ENCODE peak calls at places on chromosomes 5 and 9, in eight cellular contexts. One of them, this sample, is unnamed. For H3K4me1, the result is how much of the 10 kb centered on the place peaks cover.

GRCh38 chr5:146825033-146825432 is 53.5 kb downstream of the PPP2R2B start:
- DNase-seq in HCT116: no peak
- DNase-seq in body of pancreas: peak
- DNase-seq in uterus: no peak
- DNase-seq in gastrocnemius medialis: no peak
- DNase-seq in Peyer's patch: no peak
- DNase-seq in sigmoid colon: no peak
- DNase-seq in stomach: no peak
- DNase-seq in this sample: no peak

GRCh38 chr5:146877178-146877681 is 1.3 kb downstream of the PPP2R2B start:
- DNase-seq in uterus: no peak
- DNase-seq in stomach: no peak
- DNase-seq in HCT116: no peak
- DNase-seq in gastrocnemius medialis: no peak
- DNase-seq in Peyer's patch: no peak
- DNase-seq in body of pancreas: peak
- DNase-seq in sigmoid colon: no peak
- DNase-seq in this sample: peak

GRCh38 chr9:114300846-114301797 is 21.8 kb upstream of the ORM1 start:
- DNase-seq in Peyer's patch: no peak
- DNase-seq in gastrocnemius medialis: no peak
- DNase-seq in body of pancreas: no peak
- DNase-seq in HCT116: no peak
- DNase-seq in stomach: peak
- DNase-seq in uterus: peak
- DNase-seq in sigmoid colon: peak
- DNase-seq in this sample: no peak

GRCh38 chr5:170120576-170120975 is 14.9 kb downstream of the FOXI1 start:
- DNase-seq in stomach: no peak
- DNase-seq in sigmoid colon: no peak
- DNase-seq in Peyer's patch: no peak
- DNase-seq in body of pancreas: no peak
- DNase-seq in gastrocnemius medialis: no peak
- DNase-seq in HCT116: no peak
- DNase-seq in uterus: no peak
- DNase-seq in this sample: no peak

GRCh38 chr9:24498632-24499031 is 47.1 kb downstream of the IZUMO3 start:
- DNase-seq in HCT116: no peak
- DNase-seq in Peyer's patch: no peak
- DNase-seq in uterus: no peak
- DNase-seq in gastrocnemius medialis: no peak
- DNase-seq in stomach: no peak
- DNase-seq in body of pancreas: no peak
- DNase-seq in sigmoid colon: no peak
- DNase-seq in this sample: no peak

GRCh38 chr5:110386782-110387181 is 339.7 kb downstream of the TMEM232 start:
- DNase-seq in uterus: no peak
- DNase-seq in gastrocnemius medialis: no peak
- DNase-seq in Peyer's patch: no peak
- DNase-seq in stomach: no peak
- DNase-seq in HCT116: no peak
- DNase-seq in sigmoid colon: no peak
- DNase-seq in body of pancreas: no peak
- DNase-seq in this sample: peak

GRCh38 chr5:37886207-37886905 is 46.5 kb upstream of the GDNF start:
- DNase-seq in HCT116: no peak
- DNase-seq in sigmoid colon: no peak
- DNase-seq in stomach: no peak
- DNase-seq in body of pancreas: no peak
- DNase-seq in uterus: no peak
- DNase-seq in Peyer's patch: no peak
- DNase-seq in gastrocnemius medialis: no peak
- DNase-seq in this sample: no peak

GRCh38 chr5:163815240-163815791 is 309.9 kb downstream of the MAT2B start:
- DNase-seq in HCT116: no peak
- DNase-seq in stomach: no peak
- DNase-seq in uterus: no peak
- DNase-seq in body of pancreas: no peak
- DNase-seq in Peyer's patch: no peak
- DNase-seq in sigmoid colon: no peak
- DNase-seq in gastrocnemius medialis: no peak
- DNase-seq in this sample: no peak

GRCh38 chr5:95846554-95847260 is 24.2 kb upstream of the GLRX start:
- DNase-seq in body of pancreas: peak
- DNase-seq in gastrocnemius medialis: peak
- DNase-seq in sigmoid colon: peak
- DNase-seq in uterus: peak
- DNase-seq in stomach: peak
- DNase-seq in Peyer's patch: peak
- DNase-seq in HCT116: no peak
- DNase-seq in this sample: peak

GRCh38 chr5:94181940-94182339 is 436.5 kb downstream of the KIAA0825 start:
- DNase-seq in gastrocnemius medialis: no peak
- DNase-seq in HCT116: peak
- DNase-seq in sigmoid colon: no peak
- DNase-seq in body of pancreas: no peak
- DNase-seq in stomach: no peak
- DNase-seq in uterus: no peak
- DNase-seq in Peyer's patch: no peak
- DNase-seq in this sample: no peak

GRCh38 chr5:51811883-51812282 is 428.6 kb downstream of the ISL1 start:
- DNase-seq in gastrocnemius medialis: no peak
- DNase-seq in sigmoid colon: no peak
- DNase-seq in stomach: no peak
- DNase-seq in body of pancreas: no peak
- DNase-seq in Peyer's patch: no peak
- DNase-seq in HCT116: no peak
- DNase-seq in uterus: no peak
- DNase-seq in this sample: no peak

GRCh38 chr9:4798281-4798680 is 5.5 kb downstream of the RCL1 start:
- DNase-seq in HCT116: no peak
- DNase-seq in Peyer's patch: no peak
- DNase-seq in stomach: no peak
- DNase-seq in body of pancreas: no peak
- DNase-seq in uterus: no peak
- DNase-seq in gastrocnemius medialis: no peak
- DNase-seq in sigmoid colon: no peak
- DNase-seq in this sample: no peak

GRCh38 chr9:106953166-106953565 is 90.2 kb downstream of the ZNF462 start:
- DNase-seq in Peyer's patch: no peak
- DNase-seq in uterus: no peak
- DNase-seq in body of pancreas: no peak
- DNase-seq in stomach: no peak
- DNase-seq in HCT116: no peak
- DNase-seq in gastrocnemius medialis: peak
- DNase-seq in sigmoid colon: no peak
- DNase-seq in this sample: no peak

GRCh38 chr9:111038336-111039202 is at the start of gene LPAR1:
- DNase-seq in stomach: peak
- DNase-seq in sigmoid colon: peak
- DNase-seq in gastrocnemius medialis: peak
- DNase-seq in body of pancreas: peak
- DNase-seq in Peyer's patch: peak
- DNase-seq in HCT116: peak
- DNase-seq in uterus: peak
- DNase-seq in this sample: peak

GRCh38 chr5:148972958-148973357 is 89.9 kb downstream of the SH3TC2 start:
- DNase-seq in uterus: peak
- DNase-seq in sigmoid colon: peak
- DNase-seq in HCT116: peak
- DNase-seq in gastrocnemius medialis: peak
- DNase-seq in body of pancreas: no peak
- DNase-seq in stomach: peak
- DNase-seq in Peyer's patch: no peak
- DNase-seq in this sample: no peak

GRCh38 chr5:150122158-150122510 is 33.5 kb downstream of the PDGFRB start:
- DNase-seq in stomach: peak
- DNase-seq in Peyer's patch: no peak
- DNase-seq in sigmoid colon: no peak
- DNase-seq in gastrocnemius medialis: no peak
- DNase-seq in HCT116: no peak
- DNase-seq in body of pancreas: no peak
- DNase-seq in uterus: peak
- DNase-seq in this sample: no peak

GRCh38 chr5:163564321-163564924 is 59.0 kb downstream of the MAT2B start:
- DNase-seq in sigmoid colon: no peak
- DNase-seq in body of pancreas: peak
- DNase-seq in gastrocnemius medialis: peak
- DNase-seq in uterus: peak
- DNase-seq in Peyer's patch: peak
- DNase-seq in HCT116: peak
- DNase-seq in stomach: peak
- DNase-seq in this sample: peak

GRCh38 chr9:93096131-93096802 is at the start of gene CARD19:
- DNase-seq in gastrocnemius medialis: peak
- DNase-seq in stomach: peak
- DNase-seq in sigmoid colon: peak
- DNase-seq in body of pancreas: peak
- DNase-seq in uterus: peak
- DNase-seq in Peyer's patch: peak
- DNase-seq in HCT116: no peak
- DNase-seq in this sample: peak

GRCh38 chr9:130138791-130139190 is 33.4 kb upstream of the NCS1 start:
- DNase-seq in gastrocnemius medialis: peak
- DNase-seq in stomach: no peak
- DNase-seq in HCT116: no peak
- DNase-seq in Peyer's patch: no peak
- DNase-seq in uterus: peak
- DNase-seq in body of pancreas: peak
- DNase-seq in sigmoid colon: peak
- DNase-seq in this sample: peak

GRCh38 chr5:124651663-124652513 is 94.6 kb downstream of the ZNF608 start:
- DNase-seq in Peyer's patch: peak
- DNase-seq in HCT116: no peak
- DNase-seq in uterus: peak
- DNase-seq in stomach: peak
- DNase-seq in sigmoid colon: peak
- DNase-seq in gastrocnemius medialis: peak
- DNase-seq in body of pancreas: peak
- DNase-seq in this sample: peak
- H3K4me1 ChIP-seq in Peyer's patch: under half
- H3K4me1 ChIP-seq in HCT116: half or more
- H3K4me1 ChIP-seq in uterus: under half
- H3K4me1 ChIP-seq in stomach: half or more
- H3K4me1 ChIP-seq in sigmoid colon: half or more
- H3K4me1 ChIP-seq in gastrocnemius medialis: half or more
- H3K4me1 ChIP-seq in body of pancreas: half or more
- H3K4me1 ChIP-seq in this sample: half or more

GRCh38 chr9:127451681-127452480 is 571 bp downstream of the LRSAM1 start:
- DNase-seq in sigmoid colon: peak
- DNase-seq in HCT116: no peak
- DNase-seq in stomach: peak
- DNase-seq in Peyer's patch: peak
- DNase-seq in uterus: peak
- DNase-seq in body of pancreas: peak
- DNase-seq in gastrocnemius medialis: peak
- DNase-seq in this sample: peak
- TF ChIP-seq POLR2A in sigmoid colon: no peak
- TF ChIP-seq POLR2A in HCT116: no peak
- TF ChIP-seq POLR2A in stomach: no peak
- TF ChIP-seq POLR2A in Peyer's patch: no peak
- TF ChIP-seq POLR2A in uterus: no peak
- TF ChIP-seq POLR2A in body of pancreas: no peak
- TF ChIP-seq POLR2A in gastrocnemius medialis: no peak
- TF ChIP-seq POLR2A in this sample: no peak

GRCh38 chr5:179270581-179271300 is 74.5 kb downstream of the ADAMTS2 start:
- DNase-seq in body of pancreas: peak
- DNase-seq in sigmoid colon: peak
- DNase-seq in uterus: peak
- DNase-seq in HCT116: no peak
- DNase-seq in Peyer's patch: no peak
- DNase-seq in gastrocnemius medialis: peak
- DNase-seq in stomach: no peak
- DNase-seq in this sample: no peak
- H3K4me1 ChIP-seq in body of pancreas: under half
- H3K4me1 ChIP-seq in sigmoid colon: half or more
- H3K4me1 ChIP-seq in uterus: under half
- H3K4me1 ChIP-seq in HCT116: under half
- H3K4me1 ChIP-seq in Peyer's patch: under half
- H3K4me1 ChIP-seq in gastrocnemius medialis: under half
- H3K4me1 ChIP-seq in stomach: under half
- H3K4me1 ChIP-seq in this sample: under half

GRCh38 chr9:124297553-124297905 is 39.8 kb downstream of the NEK6 start:
- DNase-seq in sigmoid colon: peak
- DNase-seq in stomach: peak
- DNase-seq in uterus: peak
- DNase-seq in Peyer's patch: no peak
- DNase-seq in body of pancreas: peak
- DNase-seq in HCT116: peak
- DNase-seq in gastrocnemius medialis: peak
- DNase-seq in this sample: peak

GRCh38 chr9:124299519-124300090 is 41.9 kb downstream of the NEK6 start:
- DNase-seq in sigmoid colon: no peak
- DNase-seq in gastrocnemius medialis: no peak
- DNase-seq in body of pancreas: no peak
- DNase-seq in uterus: no peak
- DNase-seq in Peyer's patch: no peak
- DNase-seq in HCT116: no peak
- DNase-seq in stomach: no peak
- DNase-seq in this sample: no peak

GRCh38 chr9:124298646-124299235 is 41.0 kb downstream of the NEK6 start:
- DNase-seq in uterus: no peak
- DNase-seq in body of pancreas: peak
- DNase-seq in Peyer's patch: no peak
- DNase-seq in sigmoid colon: no peak
- DNase-seq in HCT116: no peak
- DNase-seq in stomach: no peak
- DNase-seq in gastrocnemius medialis: no peak
- DNase-seq in this sample: no peak

GRCh38 chr9:124296800-124297552 is 39.2 kb downstream of the NEK6 start:
- DNase-seq in HCT116: no peak
- DNase-seq in gastrocnemius medialis: no peak
- DNase-seq in Peyer's patch: no peak
- DNase-seq in body of pancreas: no peak
- DNase-seq in uterus: no peak
- DNase-seq in stomach: no peak
- DNase-seq in sigmoid colon: no peak
- DNase-seq in this sample: no peak

DNA sequence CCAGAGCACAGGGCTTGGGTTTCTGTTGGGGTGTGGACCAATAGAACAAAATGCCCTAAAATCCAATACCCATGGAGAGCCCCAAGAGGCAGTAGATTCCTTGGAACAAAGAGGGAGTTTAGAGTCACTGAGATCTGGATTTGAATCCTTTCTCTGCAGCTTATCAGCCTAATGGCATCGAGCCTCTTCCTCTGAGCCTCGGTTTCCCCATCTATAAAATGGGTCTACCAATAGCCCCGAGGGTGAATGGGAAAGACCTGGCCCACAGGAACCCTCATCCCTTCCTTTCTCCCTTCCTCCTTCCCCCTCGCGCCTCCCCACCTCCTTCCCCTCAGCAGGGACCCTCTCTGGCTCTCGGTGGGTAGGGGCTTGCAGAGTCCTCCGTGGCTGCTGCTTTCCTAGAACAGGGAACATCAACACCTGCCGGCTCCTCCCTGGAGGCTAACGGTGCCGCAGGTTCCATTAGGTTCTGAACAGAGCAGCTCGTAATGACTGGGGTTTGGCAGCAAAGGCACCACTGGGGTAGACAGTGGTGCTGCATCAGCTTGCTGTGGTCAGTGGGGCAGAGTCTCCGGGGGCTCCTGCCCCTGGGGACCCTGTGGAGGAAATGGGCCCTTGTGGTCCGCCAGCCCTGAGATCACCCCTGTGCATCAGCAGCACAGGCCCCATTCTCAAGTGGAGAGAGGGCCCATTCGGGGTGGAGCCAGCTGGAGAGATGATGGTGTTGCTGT is 40.3 kb downstream of the NEK6 start:
- DNase-seq in stomach: no peak
- DNase-seq in gastrocnemius medialis: no peak
- DNase-seq in sigmoid colon: no peak
- DNase-seq in body of pancreas: no peak
- DNase-seq in HCT116: no peak
- DNase-seq in uterus: no peak
- DNase-seq in Peyer's patch: no peak
- DNase-seq in this sample: no peak
- TF ChIP-seq POLR2A in stomach: no peak
- TF ChIP-seq POLR2A in gastrocnemius medialis: no peak
- TF ChIP-seq POLR2A in sigmoid colon: no peak
- TF ChIP-seq POLR2A in body of pancreas: no peak
- TF ChIP-seq POLR2A in HCT116: no peak
- TF ChIP-seq POLR2A in uterus: no peak
- TF ChIP-seq POLR2A in Peyer's patch: no peak
- TF ChIP-seq POLR2A in this sample: no peak